ENCODE peak calls at places on chromosome 1, in seven cellular contexts. U, G, M, F, B, A and T are unnamed samples.

GRCh38 chr1:177044390-177044789 is 120.1 kb downstream of the ASTN1 start:
- DNase-seq in U (no peak), G (no peak), M (no peak), F (no peak), B (no peak), A (no peak), T (no peak)

GRCh38 chr1:182570611-182570970 is 18.5 kb downstream of the RNASEL start:
- DNase-seq in U (no peak), G (no peak), M (no peak), F (no peak), B (no peak), A (peak), T (no peak)

GRCh38 chr1:232880354-232880753 is 70.1 kb upstream of the NTPCR start:
- DNase-seq in U (peak), G (peak), M (no peak), F (no peak), B (peak), A (peak), T (no peak)

GRCh38 chr1:62528015-62528414 is 69.3 kb upstream of the ANGPTL3 start:
- DNase-seq in U (no peak), G (peak), M (no peak), F (no peak), B (no peak), A (no peak), T (no peak)

GRCh38 chr1:199113265-199113869 is 474.5 kb downstream of the PTPRC start:
- DNase-seq in U (peak), G (peak), M (peak), F (peak), B (peak), A (peak), T (no peak)

GRCh38 chr1:62355095-62355494 is 35.9 kb upstream of the KANK4 start:
- DNase-seq in U (no peak), G (no peak), M (no peak), F (no peak), B (no peak), A (no peak), T (no peak)

GRCh38 chr1:151047591-151047924 is at the start of gene C1orf56:
- DNase-seq in U (peak), G (peak), M (peak), F (peak), B (peak), A (no peak), T (peak)

GRCh38 chr1:78247079-78247478 is 201.3 kb downstream of the GIPC2 start:
- DNase-seq in U (no peak), G (no peak), M (no peak), F (no peak), B (no peak), A (no peak), T (no peak)

GRCh38 chr1:90821152-90821792 is 104.2 kb upstream of the BARHL2 start:
- DNase-seq in U (no peak), G (no peak), M (no peak), F (no peak), B (no peak), A (no peak), T (no peak)

GRCh38 chr1:84570436-84571149 is 3.6 kb downstream of the CTBS start:
- DNase-seq in U (no peak), G (peak), M (no peak), F (no peak), B (peak), A (no peak), T (no peak)

GRCh38 chr1:40393173-40393572 is 19.6 kb downstream of the SMAP2 start:
- DNase-seq in U (no peak), G (no peak), M (no peak), F (no peak), B (no peak), A (no peak), T (no peak)
- TF ChIP-seq CTCF in U (no peak), G (no peak), M (no peak), F (no peak), B (no peak), A (no peak), T (no peak)

GRCh38 chr1:54272772-54273091 is 72.8 kb downstream of the MRPL37 start:
- DNase-seq in U (no peak), G (no peak), M (no peak), F (no peak), B (peak), A (no peak), T (no peak)

GRCh38 chr1:54274881-54275280 is 74.9 kb downstream of the MRPL37 start:
- DNase-seq in U (no peak), G (no peak), M (no peak), F (no peak), B (no peak), A (no peak), T (no peak)

GRCh38 chr1:54273092-54273836 is 73.3 kb downstream of the MRPL37 start:
- DNase-seq in U (no peak), G (peak), M (no peak), F (no peak), B (peak), A (peak), T (peak)

GRCh38 chr1:54274448-54274847 is 74.5 kb downstream of the MRPL37 start:
- DNase-seq in U (no peak), G (no peak), M (no peak), F (no peak), B (no peak), A (no peak), T (no peak)

DNA sequence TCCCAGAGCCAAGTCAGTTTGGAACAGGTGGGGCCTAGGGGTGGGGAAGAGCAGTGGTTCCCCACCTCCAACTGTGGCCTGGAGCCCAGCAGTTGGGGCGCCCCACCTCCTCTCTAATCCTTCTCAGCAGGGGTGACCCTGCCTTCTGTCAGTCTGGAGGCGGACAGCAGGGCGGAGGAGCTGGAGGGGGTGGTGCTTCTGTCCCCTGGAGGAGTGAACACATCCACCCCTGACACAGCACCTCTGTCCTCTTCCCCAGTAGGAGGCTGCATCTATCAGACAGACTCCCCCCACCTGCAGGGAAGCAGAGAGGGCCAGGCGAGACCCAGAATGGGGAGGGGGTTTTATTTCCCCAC is 73.8 kb downstream of the MRPL37 start:
- DNase-seq in U (no peak), G (no peak), M (no peak), F (no peak), B (peak), A (no peak), T (peak)
- TF ChIP-seq CTCF in U (no peak), G (no peak), M (no peak), F (no peak), B (no peak), A (no peak), T (no peak)

GRCh38 chr1:246566128-246566807 is at the start of the genes CNST and TFB2M:
- DNase-seq in U (peak), G (peak), M (peak), F (peak), B (peak), A (peak), T (peak)

GRCh38 chr1:246566808-246567154 is 525 bp downstream of the CNST start:
- DNase-seq in U (peak), G (peak), M (no peak), F (no peak), B (peak), A (peak), T (no peak)

GRCh38 chr1:246565751-246566127 is 322 bp downstream of the TFB2M start:
- DNase-seq in U (no peak), G (peak), M (no peak), F (no peak), B (no peak), A (no peak), T (no peak)

GRCh38 chr1:246569248-246570238 is 3.3 kb downstream of the CNST start:
- DNase-seq in U (no peak), G (peak), M (no peak), F (peak), B (no peak), A (no peak), T (no peak)

GRCh38 chr1:246567258-246568235 is 1.3 kb downstream of the CNST start:
- DNase-seq in U (no peak), G (peak), M (no peak), F (no peak), B (peak), A (peak), T (no peak)
- TF ChIP-seq CTCF in U (no peak), G (no peak), M (no peak), F (no peak), B (no peak), A (no peak), T (no peak)

DNA sequence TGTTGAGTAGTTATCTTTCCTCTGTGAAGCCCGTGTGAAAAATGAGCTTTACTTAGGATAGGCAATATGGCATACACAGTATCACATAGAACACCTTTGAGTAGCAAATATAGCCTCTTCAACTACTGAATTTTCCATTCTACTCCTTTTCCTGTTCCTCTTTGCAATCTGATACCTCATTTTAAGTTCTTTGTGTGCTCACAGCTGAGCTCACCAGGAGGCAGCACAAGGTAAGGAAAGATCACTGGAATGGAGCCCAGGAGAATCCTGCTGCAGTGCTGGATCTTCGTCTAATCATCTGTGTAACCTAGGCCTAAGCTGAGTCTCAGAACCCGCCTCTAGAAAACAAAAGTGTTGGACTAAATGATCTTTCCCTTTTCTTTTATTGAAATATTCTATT is 171.0 kb downstream of the LRRC40 start:
- DNase-seq in U (no peak), G (peak), M (no peak), F (no peak), B (peak), A (peak), T (no peak)
- TF ChIP-seq CTCF in U (no peak), G (peak), M (no peak), F (no peak), B (peak), A (peak), T (peak)

GRCh38 chr1:35290452-35290851 is 21.9 kb downstream of the ZMYM4 start:
- DNase-seq in U (no peak), G (no peak), M (no peak), F (no peak), B (no peak), A (no peak), T (no peak)

GRCh38 chr1:35288761-35289160 is 20.3 kb downstream of the ZMYM4 start:
- DNase-seq in U (no peak), G (peak), M (no peak), F (no peak), B (peak), A (no peak), T (no peak)

GRCh38 chr1:35282172-35282571 is 13.7 kb downstream of the ZMYM4 start:
- DNase-seq in U (no peak), G (no peak), M (no peak), F (no peak), B (no peak), A (no peak), T (no peak)

GRCh38 chr1:35284852-35285251 is 16.3 kb downstream of the ZMYM4 start:
- DNase-seq in U (no peak), G (no peak), M (no peak), F (no peak), B (no peak), A (no peak), T (no peak)

GRCh38 chr1:35287807-35288640 is 19.5 kb downstream of the ZMYM4 start:
- DNase-seq in U (no peak), G (peak), M (no peak), F (no peak), B (peak), A (no peak), T (no peak)
- TF ChIP-seq CTCF in U (no peak), G (no peak), M (no peak), F (no peak), B (no peak), A (no peak), T (no peak)

DNA sequence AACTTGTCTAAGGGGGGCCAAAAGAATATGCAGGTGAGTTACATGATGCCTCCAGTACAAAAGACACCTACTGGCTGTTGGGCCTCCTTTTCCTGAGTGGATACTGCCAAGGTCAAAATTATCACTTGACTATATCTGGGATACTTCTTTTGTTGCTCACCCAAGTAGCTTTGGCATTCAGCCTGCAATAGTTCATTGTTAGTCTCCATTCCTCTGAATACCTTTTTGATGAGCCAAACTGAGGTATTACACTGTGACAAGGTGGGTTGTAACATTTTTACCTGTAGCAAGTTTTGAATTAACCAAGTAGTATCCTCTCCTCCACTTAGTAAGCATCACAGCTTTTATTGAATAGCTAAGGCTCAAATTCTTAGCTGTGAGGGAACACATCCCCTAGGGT is 408.0 kb downstream of the LRRIQ3 start:
- DNase-seq in U (no peak), G (no peak), M (no peak), F (no peak), B (no peak), A (no peak), T (no peak)
- TF ChIP-seq CTCF in U (no peak), G (no peak), M (no peak), F (no peak), B (no peak), A (no peak), T (no peak)